ENCODE peak calls at places on chromosome 6, in seven cellular contexts. One of them, this sample, is unnamed.

GRCh38 chr6:27757307-27757706 is 154.9 kb downstream of the OR2B2 start:
- DNase-seq in activated T-cell treated with anti-CD3 and anti-CD28 coated beads for 48 hours: peak
- DNase-seq in left lung: peak
- DNase-seq in adipocyte: no peak
- DNase-seq in fibroblast of lung: no peak
- DNase-seq in astrocyte of the cerebellum: no peak
- DNase-seq in keratinocyte: no peak
- DNase-seq in this sample: peak

GRCh38 chr6:98871057-98871456 is 36.7 kb downstream of the POU3F2 start:
- DNase-seq in activated T-cell treated with anti-CD3 and anti-CD28 coated beads for 48 hours: no peak
- DNase-seq in left lung: no peak
- DNase-seq in adipocyte: peak
- DNase-seq in fibroblast of lung: peak
- DNase-seq in astrocyte of the cerebellum: peak
- DNase-seq in keratinocyte: no peak
- DNase-seq in this sample: no peak

GRCh38 chr6:104599821-104600658 is 259.7 kb downstream of the HACE1 start:
- DNase-seq in activated T-cell treated with anti-CD3 and anti-CD28 coated beads for 48 hours: no peak
- DNase-seq in left lung: no peak
- DNase-seq in adipocyte: no peak
- DNase-seq in fibroblast of lung: peak
- DNase-seq in astrocyte of the cerebellum: no peak
- DNase-seq in keratinocyte: no peak
- DNase-seq in this sample: no peak

GRCh38 chr6:109978174-109979032 is at the start of gene GPR6:
- DNase-seq in activated T-cell treated with anti-CD3 and anti-CD28 coated beads for 48 hours: peak
- DNase-seq in left lung: peak
- DNase-seq in adipocyte: peak
- DNase-seq in fibroblast of lung: peak
- DNase-seq in astrocyte of the cerebellum: peak
- DNase-seq in keratinocyte: no peak
- DNase-seq in this sample: peak

GRCh38 chr6:41625442-41625841 is 12.8 kb upstream of the MDFI start:
- DNase-seq in activated T-cell treated with anti-CD3 and anti-CD28 coated beads for 48 hours: no peak
- DNase-seq in left lung: no peak
- DNase-seq in adipocyte: no peak
- DNase-seq in fibroblast of lung: no peak
- DNase-seq in astrocyte of the cerebellum: no peak
- DNase-seq in keratinocyte: peak
- DNase-seq in this sample: no peak

GRCh38 chr6:81487489-81487888 is 265.0 kb downstream of the TENT5A start:
- DNase-seq in activated T-cell treated with anti-CD3 and anti-CD28 coated beads for 48 hours: no peak
- DNase-seq in left lung: no peak
- DNase-seq in adipocyte: no peak
- DNase-seq in fibroblast of lung: peak
- DNase-seq in astrocyte of the cerebellum: no peak
- DNase-seq in keratinocyte: no peak
- DNase-seq in this sample: no peak

GRCh38 chr6:96520039-96520850 is 1.4 kb upstream of the UFL1 start:
- DNase-seq in activated T-cell treated with anti-CD3 and anti-CD28 coated beads for 48 hours: no peak
- DNase-seq in left lung: no peak
- DNase-seq in adipocyte: no peak
- DNase-seq in fibroblast of lung: peak
- DNase-seq in astrocyte of the cerebellum: peak
- DNase-seq in keratinocyte: peak
- DNase-seq in this sample: no peak

GRCh38 chr6:169801396-169802160 is 50.2 kb downstream of the ERMARD start:
- DNase-seq in activated T-cell treated with anti-CD3 and anti-CD28 coated beads for 48 hours: no peak
- DNase-seq in left lung: peak
- DNase-seq in adipocyte: no peak
- DNase-seq in fibroblast of lung: no peak
- DNase-seq in astrocyte of the cerebellum: no peak
- DNase-seq in keratinocyte: no peak
- DNase-seq in this sample: no peak

GRCh38 chr6:12395898-12396297 is 105.7 kb downstream of the EDN1 start:
- DNase-seq in activated T-cell treated with anti-CD3 and anti-CD28 coated beads for 48 hours: no peak
- DNase-seq in left lung: no peak
- DNase-seq in adipocyte: peak
- DNase-seq in fibroblast of lung: no peak
- DNase-seq in astrocyte of the cerebellum: no peak
- DNase-seq in keratinocyte: no peak
- DNase-seq in this sample: no peak

GRCh38 chr6:147506704-147507114 is 1.8 kb upstream of the SAMD5 start:
- DNase-seq in activated T-cell treated with anti-CD3 and anti-CD28 coated beads for 48 hours: peak
- DNase-seq in left lung: peak
- DNase-seq in adipocyte: peak
- DNase-seq in fibroblast of lung: peak
- DNase-seq in astrocyte of the cerebellum: no peak
- DNase-seq in keratinocyte: no peak
- DNase-seq in this sample: no peak

GRCh38 chr6:70956451-70957283 is at the start of gene B3GAT2:
- DNase-seq in activated T-cell treated with anti-CD3 and anti-CD28 coated beads for 48 hours: peak
- DNase-seq in left lung: peak
- DNase-seq in adipocyte: peak
- DNase-seq in fibroblast of lung: peak
- DNase-seq in astrocyte of the cerebellum: no peak
- DNase-seq in keratinocyte: no peak
- DNase-seq in this sample: no peak

GRCh38 chr6:76852776-76853175 is 610.5 kb downstream of the HTR1B start:
- DNase-seq in activated T-cell treated with anti-CD3 and anti-CD28 coated beads for 48 hours: no peak
- DNase-seq in left lung: no peak
- DNase-seq in adipocyte: peak
- DNase-seq in fibroblast of lung: peak
- DNase-seq in astrocyte of the cerebellum: no peak
- DNase-seq in keratinocyte: no peak
- DNase-seq in this sample: no peak

GRCh38 chr6:16157909-16158308 is 29.0 kb downstream of the MYLIP start:
- DNase-seq in activated T-cell treated with anti-CD3 and anti-CD28 coated beads for 48 hours: no peak
- DNase-seq in left lung: no peak
- DNase-seq in adipocyte: no peak
- DNase-seq in fibroblast of lung: no peak
- DNase-seq in astrocyte of the cerebellum: no peak
- DNase-seq in keratinocyte: no peak
- DNase-seq in this sample: no peak

GRCh38 chr6:57207141-57207540 is 15.0 kb downstream of the RAB23 start:
- DNase-seq in activated T-cell treated with anti-CD3 and anti-CD28 coated beads for 48 hours: no peak
- DNase-seq in left lung: no peak
- DNase-seq in adipocyte: peak
- DNase-seq in fibroblast of lung: peak
- DNase-seq in astrocyte of the cerebellum: no peak
- DNase-seq in keratinocyte: no peak
- DNase-seq in this sample: no peak

GRCh38 chr6:27280064-27280539 is 32.0 kb downstream of the POM121L2 start:
- DNase-seq in activated T-cell treated with anti-CD3 and anti-CD28 coated beads for 48 hours: peak
- DNase-seq in left lung: no peak
- DNase-seq in adipocyte: peak
- DNase-seq in fibroblast of lung: peak
- DNase-seq in astrocyte of the cerebellum: no peak
- DNase-seq in keratinocyte: no peak
- DNase-seq in this sample: no peak

GRCh38 chr6:37418727-37419126 is 14.3 kb upstream of the CMTR1 start:
- DNase-seq in activated T-cell treated with anti-CD3 and anti-CD28 coated beads for 48 hours: no peak
- DNase-seq in left lung: no peak
- DNase-seq in adipocyte: no peak
- DNase-seq in fibroblast of lung: no peak
- DNase-seq in astrocyte of the cerebellum: no peak
- DNase-seq in keratinocyte: no peak
- DNase-seq in this sample: no peak

GRCh38 chr6:125945378-125946141 is 11.0 kb upstream of the HINT3 start:
- DNase-seq in activated T-cell treated with anti-CD3 and anti-CD28 coated beads for 48 hours: no peak
- DNase-seq in left lung: no peak
- DNase-seq in adipocyte: peak
- DNase-seq in fibroblast of lung: peak
- DNase-seq in astrocyte of the cerebellum: no peak
- DNase-seq in keratinocyte: no peak
- DNase-seq in this sample: no peak

GRCh38 chr6:148857817-148858390 is 111.1 kb downstream of the UST start:
- DNase-seq in activated T-cell treated with anti-CD3 and anti-CD28 coated beads for 48 hours: no peak
- DNase-seq in left lung: no peak
- DNase-seq in adipocyte: peak
- DNase-seq in fibroblast of lung: peak
- DNase-seq in astrocyte of the cerebellum: peak
- DNase-seq in keratinocyte: peak
- DNase-seq in this sample: no peak

GRCh38 chr6:159097256-159097655 is 52.5 kb upstream of the TAGAP start:
- DNase-seq in activated T-cell treated with anti-CD3 and anti-CD28 coated beads for 48 hours: peak
- DNase-seq in left lung: no peak
- DNase-seq in adipocyte: no peak
- DNase-seq in fibroblast of lung: no peak
- DNase-seq in astrocyte of the cerebellum: no peak
- DNase-seq in keratinocyte: no peak
- DNase-seq in this sample: peak

GRCh38 chr6:108186226-108186625 is 20.4 kb downstream of the NR2E1 start:
- DNase-seq in activated T-cell treated with anti-CD3 and anti-CD28 coated beads for 48 hours: no peak
- DNase-seq in left lung: no peak
- DNase-seq in adipocyte: no peak
- DNase-seq in fibroblast of lung: no peak
- DNase-seq in astrocyte of the cerebellum: no peak
- DNase-seq in keratinocyte: no peak
- DNase-seq in this sample: no peak

GRCh38 chr6:82068721-82069120 is 178.8 kb downstream of the IBTK start:
- DNase-seq in activated T-cell treated with anti-CD3 and anti-CD28 coated beads for 48 hours: no peak
- DNase-seq in left lung: no peak
- DNase-seq in adipocyte: no peak
- DNase-seq in fibroblast of lung: no peak
- DNase-seq in astrocyte of the cerebellum: no peak
- DNase-seq in keratinocyte: no peak
- DNase-seq in this sample: no peak

GRCh38 chr6:139790527-139790926 is 416.1 kb upstream of the CITED2 start:
- DNase-seq in activated T-cell treated with anti-CD3 and anti-CD28 coated beads for 48 hours: no peak
- DNase-seq in left lung: no peak
- DNase-seq in adipocyte: no peak
- DNase-seq in fibroblast of lung: no peak
- DNase-seq in astrocyte of the cerebellum: no peak
- DNase-seq in keratinocyte: no peak
- DNase-seq in this sample: no peak

GRCh38 chr6:2719053-2719375 is 31.7 kb downstream of the MYLK4 start:
- DNase-seq in activated T-cell treated with anti-CD3 and anti-CD28 coated beads for 48 hours: no peak
- DNase-seq in left lung: no peak
- DNase-seq in adipocyte: no peak
- DNase-seq in fibroblast of lung: peak
- DNase-seq in astrocyte of the cerebellum: no peak
- DNase-seq in keratinocyte: no peak
- DNase-seq in this sample: no peak

GRCh38 chr6:26118999-26119398 is 31.8 kb downstream of the HFE start:
- DNase-seq in activated T-cell treated with anti-CD3 and anti-CD28 coated beads for 48 hours: no peak
- DNase-seq in left lung: no peak
- DNase-seq in adipocyte: no peak
- DNase-seq in fibroblast of lung: peak
- DNase-seq in astrocyte of the cerebellum: peak
- DNase-seq in keratinocyte: no peak
- DNase-seq in this sample: no peak

GRCh38 chr6:165861226-165861625 is 198.2 kb upstream of the PDE10A start:
- DNase-seq in activated T-cell treated with anti-CD3 and anti-CD28 coated beads for 48 hours: no peak
- DNase-seq in left lung: no peak
- DNase-seq in adipocyte: no peak
- DNase-seq in fibroblast of lung: no peak
- DNase-seq in astrocyte of the cerebellum: no peak
- DNase-seq in keratinocyte: no peak
- DNase-seq in this sample: no peak

GRCh38 chr6:150211700-150212615 is 69.1 kb downstream of the PPP1R14C start:
- DNase-seq in activated T-cell treated with anti-CD3 and anti-CD28 coated beads for 48 hours: no peak
- DNase-seq in left lung: no peak
- DNase-seq in adipocyte: no peak
- DNase-seq in fibroblast of lung: peak
- DNase-seq in astrocyte of the cerebellum: no peak
- DNase-seq in keratinocyte: no peak
- DNase-seq in this sample: no peak

GRCh38 chr6:137415127-137415833 is 78.9 kb downstream of the OLIG3 start:
- DNase-seq in activated T-cell treated with anti-CD3 and anti-CD28 coated beads for 48 hours: peak
- DNase-seq in left lung: peak
- DNase-seq in adipocyte: peak
- DNase-seq in fibroblast of lung: peak
- DNase-seq in astrocyte of the cerebellum: peak
- DNase-seq in keratinocyte: no peak
- DNase-seq in this sample: peak

GRCh38 chr6:32666420-32667300 is at the start of gene HLA-DQB1:
- DNase-seq in activated T-cell treated with anti-CD3 and anti-CD28 coated beads for 48 hours: peak
- DNase-seq in left lung: no peak
- DNase-seq in adipocyte: peak
- DNase-seq in fibroblast of lung: no peak
- DNase-seq in astrocyte of the cerebellum: no peak
- DNase-seq in keratinocyte: peak
- DNase-seq in this sample: no peak

GRCh38 chr6:110699780-110700179 is 115.5 kb downstream of the CDK19 start:
- DNase-seq in activated T-cell treated with anti-CD3 and anti-CD28 coated beads for 48 hours: no peak
- DNase-seq in left lung: no peak
- DNase-seq in adipocyte: no peak
- DNase-seq in fibroblast of lung: no peak
- DNase-seq in astrocyte of the cerebellum: no peak
- DNase-seq in keratinocyte: no peak
- DNase-seq in this sample: no peak

This sample was measured in activated T-helper 1 cell treated with anti-CD3 and anti-CD28 coated beads, Interleukin-2, amount 50 U/mL, for 16 hours.